ENCODE peak calls at places on chromosomes 13 and 19, in six cellular contexts. R is H1, M is GM12878, X is K562, J is GM12891, H is HepG2. D is an unnamed sample.

GRCh38 chr13:33164331-33164730 is 121.2 kb downstream of the STARD13 start:
- DNase-seq in R (no peak), M (no peak), X (no peak), J (no peak), H (peak; percentile 31), D (no peak)

GRCh38 chr19:38736036-38736412 is 8.2 kb downstream of the CAPN12 start:
- DNase-seq in R (peak; percentile 77), M (no peak), X (peak; percentile 84), J (no peak), H (no peak), D (peak; percentile 66)

GRCh38 chr13:110249326-110249725 is 57.6 kb downstream of the COL4A1 start:
- DNase-seq in R (no peak), M (no peak), X (no peak), J (no peak), H (no peak), D (no peak)

GRCh38 chr13:31250435-31250834 is 50.7 kb downstream of the B3GLCT start:
- DNase-seq in R (no peak), M (no peak), X (no peak), J (no peak), H (no peak), D (no peak)

GRCh38 chr13:43861863-43862262 is 17.7 kb downstream of the CCDC122 start:
- DNase-seq in R (no peak), M (no peak), X (no peak), J (no peak), H (no peak), D (no peak)

GRCh38 chr13:99800951-99801350 is 170.6 kb downstream of the ZIC5 start:
- DNase-seq in R (no peak), M (no peak), X (no peak), J (no peak), H (no peak), D (no peak)

GRCh38 chr19:40594657-40595077 is 6.5 kb upstream of the LTBP4 start:
- DNase-seq in R (peak; percentile 57), M (no peak), X (peak; percentile 53), J (no peak), H (no peak), D (no peak)

GRCh38 chr19:49912965-49913685 is 15.9 kb upstream of the ATF5 start:
- DNase-seq in R (peak; percentile 63), M (no peak), X (peak; percentile 54), J (no peak), H (peak; percentile 44), D (no peak)

GRCh38 chr19:46176116-46176860 is 28.2 kb downstream of the IGFL2 start:
- DNase-seq in R (no peak), M (no peak), X (no peak), J (no peak), H (no peak), D (no peak)

GRCh38 chr13:30053904-30054303 is 203.5 kb upstream of the UBL3 start:
- DNase-seq in R (no peak), M (no peak), X (no peak), J (no peak), H (no peak), D (no peak)

GRCh38 chr19:39145180-39145953 is 19.8 kb downstream of the PAK4 start:
- DNase-seq in R (no peak), M (no peak), X (no peak), J (no peak), H (peak; percentile 86), D (no peak)

GRCh38 chr19:40982594-40983101 is 8.4 kb upstream of the CYP2B6 start:
- DNase-seq in R (peak; percentile 52), M (no peak), X (no peak), J (no peak), H (no peak), D (no peak)

GRCh38 chr19:7004313-7004931 is 16.8 kb downstream of the MBD3L2B start:
- DNase-seq in R (no peak), M (no peak), X (peak; percentile 23), J (no peak), H (peak; percentile 49), D (no peak)

GRCh38 chr19:7312816-7313215 is 18.6 kb upstream of the INSR start:
- DNase-seq in R (no peak), M (no peak), X (no peak), J (no peak), H (no peak), D (no peak)

GRCh38 chr13:90168953-90169352 is 1178.5 kb upstream of the MIR17HG start:
- DNase-seq in R (no peak), M (no peak), X (no peak), J (no peak), H (no peak), D (no peak)

GRCh38 chr13:26500618-26501320 is 56.7 kb upstream of the WASF3 start:
- DNase-seq in R (no peak), M (no peak), X (no peak), J (no peak), H (no peak), D (no peak)

GRCh38 chr19:31349160-31349881 is at the start of gene TSHZ3:
- DNase-seq in R (peak; percentile 80), M (no peak), X (peak; percentile 24), J (no peak), H (no peak), D (no peak)

GRCh38 chr19:54189020-54189667 is at the start of gene MBOAT7:
- DNase-seq in R (no peak), M (no peak), X (no peak), J (peak; percentile 87), H (no peak), D (peak; percentile 81)

GRCh38 chr13:74574964-74575728 is 440.9 kb upstream of the KLF12 start:
- DNase-seq in R (no peak), M (no peak), X (no peak), J (no peak), H (no peak), D (no peak)

GRCh38 chr19:47267350-47267759 is 7.3 kb upstream of the INAFM1 start:
- DNase-seq in R (no peak), M (no peak), X (no peak), J (no peak), H (no peak), D (no peak)

GRCh38 chr19:54674021-54674617 is 11.3 kb downstream of the LILRB4 start:
- DNase-seq in R (no peak), M (no peak), X (peak; percentile 75), J (no peak), H (peak; percentile 22), D (no peak)

GRCh38 chr13:26483546-26483945 is 73.9 kb upstream of the WASF3 start:
- DNase-seq in R (no peak), M (no peak), X (no peak), J (no peak), H (no peak), D (no peak)

GRCh38 chr13:56558698-56559320 is 581.9 kb upstream of the PRR20A start:
- DNase-seq in R (no peak), M (no peak), X (no peak), J (no peak), H (no peak), D (no peak)

GRCh38 chr19:6481541-6482342 is at the start of gene DENND1C:
- DNase-seq in R (peak; percentile 65), M (peak; percentile 45), X (peak; percentile 71), J (no peak), H (peak; percentile 47), D (peak; percentile 72)

GRCh38 chr13:103799028-103799427 is 732.8 kb upstream of the SLC10A2 start:
- DNase-seq in R (no peak), M (no peak), X (no peak), J (no peak), H (no peak), D (no peak)

GRCh38 chr19:48637948-48638830 is 1.0 kb upstream of the DBP start:
- DNase-seq in R (peak; percentile 67), M (no peak), X (peak; percentile 94), J (peak; percentile 69), H (peak; percentile 75), D (peak; percentile 66)
- TF ChIP-seq POLR2A in R (no peak), M (peak; percentile 78), X (peak; percentile 60), J (no peak), H (peak; percentile 46), D (peak; percentile 66)

GRCh38 chr13:51697855-51698254 is 106.1 kb downstream of the DHRS12 start:
- DNase-seq in R (no peak), M (no peak), X (no peak), J (no peak), H (no peak), D (no peak)

GRCh38 chr13:51698352-51698751 is 105.6 kb downstream of the DHRS12 start:
- DNase-seq in R (no peak), M (no peak), X (no peak), J (no peak), H (no peak), D (no peak)

DNA sequence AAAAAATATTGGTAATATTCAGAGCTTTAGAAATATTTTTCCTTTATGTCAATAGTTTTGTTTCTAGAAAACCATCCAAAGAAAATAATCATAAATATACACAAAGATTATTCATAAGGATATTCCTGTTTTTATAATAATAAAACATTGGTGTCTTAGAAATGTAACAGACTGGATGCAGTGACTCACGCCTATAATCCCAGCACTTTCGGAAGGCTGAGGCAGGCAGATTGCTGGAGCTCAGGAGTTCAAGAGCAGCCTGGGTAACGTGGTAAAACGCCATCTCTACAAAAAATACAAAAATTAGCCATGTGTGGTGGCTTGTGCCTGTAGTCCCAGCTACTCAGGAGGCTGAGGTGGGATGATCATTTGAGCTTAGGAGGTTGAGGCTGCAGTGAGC is 106.8 kb downstream of the DHRS12 start:
- DNase-seq in R (no peak), M (no peak), X (no peak), J (no peak), H (no peak), D (no peak)
- TF ChIP-seq TAF1 in R (no peak), M (no peak), X (no peak), J (no peak), H (no peak), D (no peak)

GRCh38 chr19:18833849-18834643 is 2.3 kb downstream of the UPF1 start:
- DNase-seq in R (no peak), M (no peak), X (peak; percentile 33), J (no peak), H (peak; percentile 53), D (no peak)

GRCh38 chr19:18833141-18833476 is 1.4 kb downstream of the UPF1 start:
- DNase-seq in R (no peak), M (no peak), X (no peak), J (no peak), H (no peak), D (no peak)

GRCh38 chr19:18830488-18830887 is 1.3 kb upstream of the UPF1 start:
- DNase-seq in R (no peak), M (no peak), X (no peak), J (no peak), H (no peak), D (no peak)

GRCh38 chr19:18832331-18833140 is 777 bp downstream of the UPF1 start:
- DNase-seq in R (peak; percentile 67), M (no peak), X (peak; percentile 80), J (no peak), H (peak; percentile 46), D (peak; percentile 39)

GRCh38 chr19:18831524-18832330 is at the start of gene UPF1:
- DNase-seq in R (peak; percentile 97), M (no peak), X (peak; percentile 97), J (peak; percentile 92), H (peak; percentile 82), D (peak; percentile 89)
- TF ChIP-seq POLR2A in R (peak; percentile 81), M (peak; percentile 93), X (peak; percentile 67), J (peak; percentile 75), H (peak; percentile 88), D (peak; percentile 90)

DNA sequence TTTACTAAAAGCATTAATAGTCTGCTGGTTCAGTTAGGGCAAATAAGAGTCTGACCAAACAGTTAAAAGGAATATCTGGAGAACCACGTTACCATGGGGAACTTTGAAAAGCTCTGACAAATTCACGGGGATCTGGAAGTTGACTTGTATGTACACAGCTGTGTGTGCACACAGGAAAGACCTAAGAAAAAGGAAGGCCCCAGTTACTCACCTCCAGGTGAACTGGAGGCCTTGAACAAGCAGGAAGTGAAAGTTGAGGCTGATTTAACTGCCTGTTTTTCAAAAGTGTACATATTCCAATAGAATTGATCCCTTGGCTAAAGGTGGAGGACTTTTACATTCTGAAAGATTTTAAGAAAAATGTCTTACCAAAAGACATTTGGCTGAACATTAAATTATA is 1891.6 kb upstream of the PCDH20 start:
- DNase-seq in R (no peak), M (no peak), X (no peak), J (no peak), H (no peak), D (no peak)
- TF ChIP-seq TAF1 in R (no peak), M (no peak), X (no peak), J (no peak), H (no peak), D (no peak)

D was measured in GM12892.